ENCODE peak calls at places on chromosome 20, in six cellular contexts. One of them, this sample, is unnamed.

GRCh38 chr20:19978511-19979210 is 38.5 kb upstream of the NAA20 start:
- DNase-seq in AG04450: no peak
- DNase-seq in Caco-2: no peak
- DNase-seq in GM12878: no peak
- DNase-seq in adipocyte: no peak
- DNase-seq in CD4-positive, alpha-beta T cell: no peak
- DNase-seq in this sample: peak; percentile 73

GRCh38 chr20:43667341-43668132 is 623 bp downstream of the MYBL2 start:
- DNase-seq in GM12878: no peak
- DNase-seq in CD4-positive, alpha-beta T cell: no peak
- DNase-seq in Caco-2: peak; percentile 64
- DNase-seq in AG04450: no peak
- DNase-seq in adipocyte: peak; percentile 23
- DNase-seq in this sample: peak; percentile 69

GRCh38 chr20:25077610-25078169 is 4.3 kb downstream of the VSX1 start:
- DNase-seq in GM12878: no peak
- DNase-seq in Caco-2: no peak
- DNase-seq in CD4-positive, alpha-beta T cell: no peak
- DNase-seq in adipocyte: peak; percentile 59
- DNase-seq in AG04450: no peak
- DNase-seq in this sample: no peak

GRCh38 chr20:43799150-43799711 is 72.4 kb upstream of the GTSF1L start:
- DNase-seq in adipocyte: peak; percentile 7
- DNase-seq in CD4-positive, alpha-beta T cell: no peak
- DNase-seq in Caco-2: no peak
- DNase-seq in AG04450: no peak
- DNase-seq in GM12878: no peak
- DNase-seq in this sample: peak; percentile 15

GRCh38 chr20:49279677-49280462 is 2.0 kb upstream of the ZNFX1 start:
- DNase-seq in AG04450: no peak
- DNase-seq in CD4-positive, alpha-beta T cell: no peak
- DNase-seq in GM12878: no peak
- DNase-seq in Caco-2: no peak
- DNase-seq in adipocyte: no peak
- DNase-seq in this sample: no peak

GRCh38 chr20:10368702-10369041 is 65.3 kb downstream of the MKKS start:
- DNase-seq in GM12878: no peak
- DNase-seq in CD4-positive, alpha-beta T cell: no peak
- DNase-seq in Caco-2: no peak
- DNase-seq in AG04450: no peak
- DNase-seq in adipocyte: no peak
- DNase-seq in this sample: no peak

GRCh38 chr20:20079102-20079784 is 26.9 kb downstream of the CFAP61 start:
- DNase-seq in GM12878: no peak
- DNase-seq in CD4-positive, alpha-beta T cell: no peak
- DNase-seq in AG04450: no peak
- DNase-seq in Caco-2: no peak
- DNase-seq in adipocyte: no peak
- DNase-seq in this sample: no peak

GRCh38 chr20:34999782-35000181 is 44.1 kb downstream of the MYH7B start:
- DNase-seq in AG04450: no peak
- DNase-seq in CD4-positive, alpha-beta T cell: no peak
- DNase-seq in GM12878: no peak
- DNase-seq in Caco-2: peak; percentile 56
- DNase-seq in adipocyte: no peak
- DNase-seq in this sample: no peak

GRCh38 chr20:38159949-38160756 is 4.9 kb downstream of the TGM2 start:
- DNase-seq in GM12878: no peak
- DNase-seq in AG04450: no peak
- DNase-seq in CD4-positive, alpha-beta T cell: no peak
- DNase-seq in adipocyte: no peak
- DNase-seq in Caco-2: no peak
- DNase-seq in this sample: no peak

GRCh38 chr20:62116558-62117361 is 5.5 kb upstream of the LSM14B start:
- DNase-seq in GM12878: no peak
- DNase-seq in CD4-positive, alpha-beta T cell: no peak
- DNase-seq in AG04450: no peak
- DNase-seq in Caco-2: no peak
- DNase-seq in adipocyte: no peak
- DNase-seq in this sample: no peak

GRCh38 chr20:62114894-62115293 is 7.4 kb upstream of the LSM14B start:
- DNase-seq in GM12878: no peak
- DNase-seq in Caco-2: no peak
- DNase-seq in adipocyte: no peak
- DNase-seq in CD4-positive, alpha-beta T cell: no peak
- DNase-seq in AG04450: no peak
- DNase-seq in this sample: no peak

GRCh38 chr20:62112368-62112767 is 9.9 kb upstream of the LSM14B start:
- DNase-seq in AG04450: no peak
- DNase-seq in adipocyte: no peak
- DNase-seq in Caco-2: no peak
- DNase-seq in GM12878: no peak
- DNase-seq in CD4-positive, alpha-beta T cell: no peak
- DNase-seq in this sample: no peak

GRCh38 chr20:62105592-62105991 is 16.7 kb upstream of the LSM14B start:
- DNase-seq in Caco-2: no peak
- DNase-seq in CD4-positive, alpha-beta T cell: no peak
- DNase-seq in AG04450: no peak
- DNase-seq in adipocyte: no peak
- DNase-seq in GM12878: no peak
- DNase-seq in this sample: no peak

DNA sequence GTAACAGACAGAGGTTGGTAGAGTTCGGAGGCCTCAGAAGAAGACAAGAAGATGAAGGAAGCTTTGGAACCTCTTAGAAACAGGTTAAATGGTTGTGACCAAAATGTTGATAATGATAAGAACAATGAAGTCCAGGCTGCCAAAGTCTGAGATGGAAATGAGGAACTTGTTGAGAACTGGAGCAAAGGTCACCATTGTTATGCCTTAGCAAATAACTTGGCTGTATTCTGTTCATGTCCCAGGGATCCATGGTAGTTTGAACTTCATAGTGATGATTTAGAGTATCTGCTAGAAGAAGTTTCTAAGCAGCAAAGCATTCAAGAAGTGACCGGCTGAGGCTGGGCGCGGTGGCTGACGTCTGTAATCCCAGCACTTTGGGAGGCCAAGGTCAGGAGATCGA is 11.1 kb upstream of the LSM14B start:
- DNase-seq in AG04450: no peak
- DNase-seq in CD4-positive, alpha-beta T cell: no peak
- DNase-seq in GM12878: no peak
- DNase-seq in Caco-2: no peak
- DNase-seq in adipocyte: no peak
- DNase-seq in this sample: no peak
- H3K9me3 ChIP-seq in AG04450: peaks cover 69% of the 10 kb centered on the region
- H3K9me3 ChIP-seq in CD4-positive, alpha-beta T cell: peaks cover 66% of the 10 kb centered on the region
- H3K9me3 ChIP-seq in GM12878: peaks cover 18% of the 10 kb centered on the region
- H3K9me3 ChIP-seq in Caco-2: peaks cover 70% of the 10 kb centered on the region
- H3K9me3 ChIP-seq in adipocyte: peaks cover 47% of the 10 kb centered on the region
- H3K9me3 ChIP-seq in this sample: peaks cover 38% of the 10 kb centered on the region

GRCh38 chr20:29085625-29086024 is 2171.8 kb upstream of the DEFB115 start:
- DNase-seq in GM12878: no peak
- DNase-seq in CD4-positive, alpha-beta T cell: no peak
- DNase-seq in adipocyte: no peak
- DNase-seq in AG04450: no peak
- DNase-seq in Caco-2: no peak
- DNase-seq in this sample: no peak
- H3K9me3 ChIP-seq in GM12878: no peaks in the 10 kb centered on the region
- H3K9me3 ChIP-seq in CD4-positive, alpha-beta T cell: peaks cover 3% of the 10 kb centered on the region
- H3K9me3 ChIP-seq in adipocyte: peaks cover 5% of the 10 kb centered on the region
- H3K9me3 ChIP-seq in AG04450: peaks cover 10% of the 10 kb centered on the region
- H3K9me3 ChIP-seq in Caco-2: peaks cover 13% of the 10 kb centered on the region
- H3K9me3 ChIP-seq in this sample: no peaks in the 10 kb centered on the region

GRCh38 chr20:21710863-21711431 is 5.5 kb downstream of the PAX1 start:
- DNase-seq in AG04450: no peak
- DNase-seq in adipocyte: no peak
- DNase-seq in CD4-positive, alpha-beta T cell: no peak
- DNase-seq in GM12878: no peak
- DNase-seq in Caco-2: no peak
- DNase-seq in this sample: no peak

GRCh38 chr20:21709535-21709904 is 4.1 kb downstream of the PAX1 start:
- DNase-seq in AG04450: no peak
- DNase-seq in adipocyte: no peak
- DNase-seq in GM12878: no peak
- DNase-seq in Caco-2: no peak
- DNase-seq in CD4-positive, alpha-beta T cell: no peak
- DNase-seq in this sample: no peak

GRCh38 chr20:21708738-21709534 is 3.5 kb downstream of the PAX1 start:
- DNase-seq in Caco-2: no peak
- DNase-seq in adipocyte: no peak
- DNase-seq in CD4-positive, alpha-beta T cell: no peak
- DNase-seq in GM12878: no peak
- DNase-seq in AG04450: no peak
- DNase-seq in this sample: no peak

GRCh38 chr20:21707999-21708737 is 2.7 kb downstream of the PAX1 start:
- DNase-seq in AG04450: no peak
- DNase-seq in Caco-2: no peak
- DNase-seq in adipocyte: no peak
- DNase-seq in CD4-positive, alpha-beta T cell: no peak
- DNase-seq in GM12878: no peak
- DNase-seq in this sample: no peak

GRCh38 chr20:21710341-21710740 is 4.9 kb downstream of the PAX1 start:
- DNase-seq in Caco-2: no peak
- DNase-seq in AG04450: no peak
- DNase-seq in CD4-positive, alpha-beta T cell: no peak
- DNase-seq in adipocyte: no peak
- DNase-seq in GM12878: no peak
- DNase-seq in this sample: no peak
- H3K9me3 ChIP-seq in Caco-2: no peaks in the 10 kb centered on the region
- H3K9me3 ChIP-seq in AG04450: no peaks in the 10 kb centered on the region
- H3K9me3 ChIP-seq in CD4-positive, alpha-beta T cell: no peaks in the 10 kb centered on the region
- H3K9me3 ChIP-seq in adipocyte: no peaks in the 10 kb centered on the region
- H3K9me3 ChIP-seq in GM12878: no peaks in the 10 kb centered on the region
- H3K9me3 ChIP-seq in this sample: no peaks in the 10 kb centered on the region

DNA sequence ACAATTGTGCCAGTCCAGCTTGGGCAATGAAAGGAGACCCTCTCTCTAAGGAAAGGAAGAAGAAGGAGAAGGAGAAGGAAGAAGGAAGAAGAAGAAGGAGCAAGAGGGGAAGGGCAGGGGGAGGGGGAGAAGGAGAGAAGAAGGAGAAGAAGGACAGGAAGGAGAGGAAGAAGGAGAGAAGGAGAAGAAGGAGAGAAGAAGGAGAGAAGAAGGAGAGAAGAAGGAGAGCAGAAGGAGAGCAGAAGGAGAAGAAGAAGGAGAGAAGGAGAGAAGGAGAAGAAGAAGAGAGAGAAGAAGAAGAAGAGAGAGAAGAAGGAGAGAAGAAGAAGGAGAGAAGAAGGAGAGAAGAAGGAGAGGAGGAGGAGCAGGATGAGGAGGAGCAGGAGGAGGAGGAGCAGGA is 22.5 kb upstream of the DEFB116 start:
- DNase-seq in Caco-2: no peak
- DNase-seq in AG04450: no peak
- DNase-seq in GM12878: no peak
- DNase-seq in adipocyte: no peak
- DNase-seq in CD4-positive, alpha-beta T cell: no peak
- DNase-seq in this sample: no peak
- H3K9me3 ChIP-seq in Caco-2: peaks cover 10% of the 10 kb centered on the region
- H3K9me3 ChIP-seq in AG04450: peaks cover 3% of the 10 kb centered on the region
- H3K9me3 ChIP-seq in GM12878: no peaks in the 10 kb centered on the region
- H3K9me3 ChIP-seq in adipocyte: peaks cover 6% of the 10 kb centered on the region
- H3K9me3 ChIP-seq in CD4-positive, alpha-beta T cell: no peaks in the 10 kb centered on the region
- H3K9me3 ChIP-seq in this sample: no peaks in the 10 kb centered on the region

GRCh38 chr20:59686404-59687346 is 82.3 kb downstream of the PHACTR3 start:
- DNase-seq in adipocyte: no peak
- DNase-seq in Caco-2: no peak
- DNase-seq in GM12878: no peak
- DNase-seq in CD4-positive, alpha-beta T cell: no peak
- DNase-seq in AG04450: no peak
- DNase-seq in this sample: no peak

GRCh38 chr20:59692139-59692538 is 87.8 kb downstream of the PHACTR3 start:
- DNase-seq in CD4-positive, alpha-beta T cell: no peak
- DNase-seq in GM12878: no peak
- DNase-seq in adipocyte: no peak
- DNase-seq in AG04450: no peak
- DNase-seq in Caco-2: no peak
- DNase-seq in this sample: no peak

GRCh38 chr20:59690976-59691375 is 86.6 kb downstream of the PHACTR3 start:
- DNase-seq in AG04450: no peak
- DNase-seq in CD4-positive, alpha-beta T cell: no peak
- DNase-seq in Caco-2: no peak
- DNase-seq in adipocyte: no peak
- DNase-seq in GM12878: no peak
- DNase-seq in this sample: no peak

GRCh38 chr20:59688999-59689398 is 84.7 kb downstream of the PHACTR3 start:
- DNase-seq in adipocyte: no peak
- DNase-seq in Caco-2: no peak
- DNase-seq in AG04450: no peak
- DNase-seq in CD4-positive, alpha-beta T cell: no peak
- DNase-seq in GM12878: no peak
- DNase-seq in this sample: no peak

DNA sequence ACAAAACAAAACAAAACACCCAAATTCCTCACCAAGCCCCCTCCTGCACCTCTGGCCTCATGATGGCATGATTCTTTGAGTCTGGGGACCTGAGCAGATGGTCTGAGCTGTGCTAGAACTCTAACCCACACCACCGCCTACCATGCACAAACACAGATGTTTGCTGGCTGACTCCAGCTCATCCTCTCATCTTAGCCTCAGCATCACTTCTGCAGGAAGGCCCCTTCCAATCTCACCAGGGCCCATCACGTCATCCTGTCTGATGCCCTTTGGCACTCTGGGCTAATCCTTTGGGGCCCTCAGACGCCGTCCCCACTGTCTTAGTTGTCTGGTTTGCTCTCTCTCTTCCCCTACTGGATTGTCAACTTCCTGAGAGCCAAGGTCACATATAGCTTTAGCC is 85.8 kb downstream of the PHACTR3 start:
- DNase-seq in AG04450: no peak
- DNase-seq in GM12878: no peak
- DNase-seq in CD4-positive, alpha-beta T cell: no peak
- DNase-seq in Caco-2: no peak
- DNase-seq in adipocyte: no peak
- DNase-seq in this sample: no peak
- H3K9me3 ChIP-seq in AG04450: peaks cover 22% of the 10 kb centered on the region
- H3K9me3 ChIP-seq in GM12878: no peaks in the 10 kb centered on the region
- H3K9me3 ChIP-seq in CD4-positive, alpha-beta T cell: no peaks in the 10 kb centered on the region
- H3K9me3 ChIP-seq in Caco-2: no peaks in the 10 kb centered on the region
- H3K9me3 ChIP-seq in adipocyte: peaks cover 4% of the 10 kb centered on the region
- H3K9me3 ChIP-seq in this sample: no peaks in the 10 kb centered on the region

DNA sequence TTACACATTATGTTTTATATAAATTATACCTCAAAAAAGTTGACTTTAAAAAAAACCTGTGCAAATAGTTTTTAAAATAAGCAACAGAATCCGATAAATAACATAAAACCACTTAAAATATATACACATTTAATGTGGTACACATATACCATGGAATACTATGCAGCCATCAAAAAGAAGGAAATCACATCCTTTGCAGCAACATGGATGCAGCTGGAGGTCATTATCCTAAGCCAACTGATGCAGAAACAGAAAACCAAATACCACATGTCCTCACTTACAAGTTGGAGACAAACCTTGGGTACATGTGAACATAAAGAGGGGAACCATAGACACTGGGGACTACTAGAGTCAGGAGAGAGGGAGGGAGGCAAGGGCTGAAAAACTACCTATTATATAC is 4.0 kb upstream of the DEFB121 start:
- DNase-seq in CD4-positive, alpha-beta T cell: no peak
- DNase-seq in GM12878: no peak
- DNase-seq in adipocyte: no peak
- DNase-seq in Caco-2: no peak
- DNase-seq in AG04450: no peak
- DNase-seq in this sample: no peak
- H3K9me3 ChIP-seq in CD4-positive, alpha-beta T cell: no peaks in the 10 kb centered on the region
- H3K9me3 ChIP-seq in GM12878: no peaks in the 10 kb centered on the region
- H3K9me3 ChIP-seq in adipocyte: no peaks in the 10 kb centered on the region
- H3K9me3 ChIP-seq in Caco-2: peaks cover 4% of the 10 kb centered on the region
- H3K9me3 ChIP-seq in AG04450: no peaks in the 10 kb centered on the region
- H3K9me3 ChIP-seq in this sample: no peaks in the 10 kb centered on the region

GRCh38 chr20:56117350-56117749 is 112.0 kb upstream of the CBLN4 start:
- DNase-seq in GM12878: no peak
- DNase-seq in adipocyte: no peak
- DNase-seq in AG04450: no peak
- DNase-seq in CD4-positive, alpha-beta T cell: no peak
- DNase-seq in Caco-2: no peak
- DNase-seq in this sample: no peak
- H3K9me3 ChIP-seq in GM12878: no peaks in the 10 kb centered on the region
- H3K9me3 ChIP-seq in adipocyte: no peaks in the 10 kb centered on the region
- H3K9me3 ChIP-seq in AG04450: peaks cover 16% of the 10 kb centered on the region
- H3K9me3 ChIP-seq in CD4-positive, alpha-beta T cell: no peaks in the 10 kb centered on the region
- H3K9me3 ChIP-seq in Caco-2: no peaks in the 10 kb centered on the region
- H3K9me3 ChIP-seq in this sample: no peaks in the 10 kb centered on the region

This sample was measured in MG63.